ENCODE peak calls at places on chromosome 19, in seven cellular contexts. One of them, this sample, is unnamed.

GRCh38 chr19:14405380-14405757 is 13.8 kb downstream of the DDX39A start:
- DNase-seq in hippocampal formation: no peak
- DNase-seq in PC-3: no peak
- DNase-seq in EL: no peak
- DNase-seq in activated T-helper 2 cell treated with anti-CD3 and anti-CD28 coated beads, Interferon-gamma antibody, Interleukin-2, Interleukin-4, amounts not matched to agents 10 μg/mL and 5 μg/mL and 100 μg/mL, durations not matched to agents 14 hours and 24 hours and 36 hours: no peak
- DNase-seq in dorsolateral prefrontal cortex: no peak
- DNase-seq in activated T-cell treated with anti-CD3 and anti-CD28 coated beads, Interleukin-2, amount 50 U/mL, for 4 hours: no peak
- DNase-seq in this sample: no peak

GRCh38 chr19:41225238-41226052 is 6.4 kb downstream of the AXL start:
- DNase-seq in dorsolateral prefrontal cortex: peak
- DNase-seq in hippocampal formation: no peak
- DNase-seq in PC-3: peak
- DNase-seq in EL: peak
- DNase-seq in activated T-cell treated with anti-CD3 and anti-CD28 coated beads, Interleukin-2, amount 50 U/mL, for 4 hours: peak
- DNase-seq in activated T-helper 2 cell treated with anti-CD3 and anti-CD28 coated beads, Interferon-gamma antibody, Interleukin-2, Interleukin-4, amounts not matched to agents 10 μg/mL and 5 μg/mL and 100 μg/mL, durations not matched to agents 14 hours and 24 hours and 36 hours: no peak
- DNase-seq in this sample: peak

GRCh38 chr19:50719566-50719965 is at the start of gene SHANK1:
- DNase-seq in hippocampal formation: no peak
- DNase-seq in PC-3: no peak
- DNase-seq in dorsolateral prefrontal cortex: no peak
- DNase-seq in EL: peak
- DNase-seq in activated T-cell treated with anti-CD3 and anti-CD28 coated beads, Interleukin-2, amount 50 U/mL, for 4 hours: no peak
- DNase-seq in activated T-helper 2 cell treated with anti-CD3 and anti-CD28 coated beads, Interferon-gamma antibody, Interleukin-2, Interleukin-4, amounts not matched to agents 10 μg/mL and 5 μg/mL and 100 μg/mL, durations not matched to agents 14 hours and 24 hours and 36 hours: no peak
- DNase-seq in this sample: peak

GRCh38 chr19:45798995-45799517 is 6.4 kb upstream of the DMWD start:
- DNase-seq in PC-3: peak
- DNase-seq in EL: peak
- DNase-seq in dorsolateral prefrontal cortex: peak
- DNase-seq in hippocampal formation: peak
- DNase-seq in activated T-helper 2 cell treated with anti-CD3 and anti-CD28 coated beads, Interferon-gamma antibody, Interleukin-2, Interleukin-4, amounts not matched to agents 10 μg/mL and 5 μg/mL and 100 μg/mL, durations not matched to agents 14 hours and 24 hours and 36 hours: peak
- DNase-seq in activated T-cell treated with anti-CD3 and anti-CD28 coated beads, Interleukin-2, amount 50 U/mL, for 4 hours: peak
- DNase-seq in this sample: peak

GRCh38 chr19:41223431-41224234 is 4.6 kb downstream of the AXL start:
- DNase-seq in hippocampal formation: no peak
- DNase-seq in EL: peak
- DNase-seq in activated T-helper 2 cell treated with anti-CD3 and anti-CD28 coated beads, Interferon-gamma antibody, Interleukin-2, Interleukin-4, amounts not matched to agents 10 μg/mL and 5 μg/mL and 100 μg/mL, durations not matched to agents 14 hours and 24 hours and 36 hours: no peak
- DNase-seq in dorsolateral prefrontal cortex: no peak
- DNase-seq in PC-3: peak
- DNase-seq in activated T-cell treated with anti-CD3 and anti-CD28 coated beads, Interleukin-2, amount 50 U/mL, for 4 hours: no peak
- DNase-seq in this sample: peak

GRCh38 chr19:2476451-2477140 is 669 bp downstream of the GADD45B start:
- DNase-seq in PC-3: peak
- DNase-seq in activated T-helper 2 cell treated with anti-CD3 and anti-CD28 coated beads, Interferon-gamma antibody, Interleukin-2, Interleukin-4, amounts not matched to agents 10 μg/mL and 5 μg/mL and 100 μg/mL, durations not matched to agents 14 hours and 24 hours and 36 hours: peak
- DNase-seq in activated T-cell treated with anti-CD3 and anti-CD28 coated beads, Interleukin-2, amount 50 U/mL, for 4 hours: peak
- DNase-seq in EL: peak
- DNase-seq in dorsolateral prefrontal cortex: peak
- DNase-seq in hippocampal formation: no peak
- DNase-seq in this sample: peak

GRCh38 chr19:58218899-58219298 is 9.8 kb upstream of the ZNF544 start:
- DNase-seq in activated T-helper 2 cell treated with anti-CD3 and anti-CD28 coated beads, Interferon-gamma antibody, Interleukin-2, Interleukin-4, amounts not matched to agents 10 μg/mL and 5 μg/mL and 100 μg/mL, durations not matched to agents 14 hours and 24 hours and 36 hours: peak
- DNase-seq in PC-3: peak
- DNase-seq in EL: peak
- DNase-seq in dorsolateral prefrontal cortex: no peak
- DNase-seq in activated T-cell treated with anti-CD3 and anti-CD28 coated beads, Interleukin-2, amount 50 U/mL, for 4 hours: peak
- DNase-seq in hippocampal formation: no peak
- DNase-seq in this sample: peak

GRCh38 chr19:54189020-54189667 is at the start of gene MBOAT7:
- DNase-seq in PC-3: no peak
- DNase-seq in EL: no peak
- DNase-seq in activated T-helper 2 cell treated with anti-CD3 and anti-CD28 coated beads, Interferon-gamma antibody, Interleukin-2, Interleukin-4, amounts not matched to agents 10 μg/mL and 5 μg/mL and 100 μg/mL, durations not matched to agents 14 hours and 24 hours and 36 hours: no peak
- DNase-seq in activated T-cell treated with anti-CD3 and anti-CD28 coated beads, Interleukin-2, amount 50 U/mL, for 4 hours: no peak
- DNase-seq in dorsolateral prefrontal cortex: no peak
- DNase-seq in hippocampal formation: no peak
- DNase-seq in this sample: no peak

GRCh38 chr19:33441828-33442227 is 68.3 kb downstream of the CEBPG start:
- DNase-seq in hippocampal formation: no peak
- DNase-seq in activated T-cell treated with anti-CD3 and anti-CD28 coated beads, Interleukin-2, amount 50 U/mL, for 4 hours: no peak
- DNase-seq in PC-3: no peak
- DNase-seq in activated T-helper 2 cell treated with anti-CD3 and anti-CD28 coated beads, Interferon-gamma antibody, Interleukin-2, Interleukin-4, amounts not matched to agents 10 μg/mL and 5 μg/mL and 100 μg/mL, durations not matched to agents 14 hours and 24 hours and 36 hours: no peak
- DNase-seq in EL: no peak
- DNase-seq in dorsolateral prefrontal cortex: peak
- DNase-seq in this sample: no peak

GRCh38 chr19:8487137-8487851 is 15.1 kb downstream of the PRAM1 start:
- DNase-seq in PC-3: no peak
- DNase-seq in EL: no peak
- DNase-seq in dorsolateral prefrontal cortex: no peak
- DNase-seq in activated T-helper 2 cell treated with anti-CD3 and anti-CD28 coated beads, Interferon-gamma antibody, Interleukin-2, Interleukin-4, amounts not matched to agents 10 μg/mL and 5 μg/mL and 100 μg/mL, durations not matched to agents 14 hours and 24 hours and 36 hours: peak
- DNase-seq in hippocampal formation: peak
- DNase-seq in activated T-cell treated with anti-CD3 and anti-CD28 coated beads, Interleukin-2, amount 50 U/mL, for 4 hours: peak
- DNase-seq in this sample: no peak

GRCh38 chr19:16888629-16889371 is at the start of gene F2RL3:
- DNase-seq in dorsolateral prefrontal cortex: no peak
- DNase-seq in PC-3: no peak
- DNase-seq in hippocampal formation: no peak
- DNase-seq in activated T-cell treated with anti-CD3 and anti-CD28 coated beads, Interleukin-2, amount 50 U/mL, for 4 hours: no peak
- DNase-seq in activated T-helper 2 cell treated with anti-CD3 and anti-CD28 coated beads, Interferon-gamma antibody, Interleukin-2, Interleukin-4, amounts not matched to agents 10 μg/mL and 5 μg/mL and 100 μg/mL, durations not matched to agents 14 hours and 24 hours and 36 hours: no peak
- DNase-seq in EL: peak
- DNase-seq in this sample: peak

GRCh38 chr19:12794196-12794921 is 3.1 kb downstream of the JUNB start:
- DNase-seq in PC-3: peak
- DNase-seq in activated T-helper 2 cell treated with anti-CD3 and anti-CD28 coated beads, Interferon-gamma antibody, Interleukin-2, Interleukin-4, amounts not matched to agents 10 μg/mL and 5 μg/mL and 100 μg/mL, durations not matched to agents 14 hours and 24 hours and 36 hours: no peak
- DNase-seq in dorsolateral prefrontal cortex: no peak
- DNase-seq in activated T-cell treated with anti-CD3 and anti-CD28 coated beads, Interleukin-2, amount 50 U/mL, for 4 hours: no peak
- DNase-seq in hippocampal formation: no peak
- DNase-seq in EL: peak
- DNase-seq in this sample: peak

GRCh38 chr19:10646781-10647180 is 7.4 kb upstream of the ILF3 start:
- DNase-seq in activated T-helper 2 cell treated with anti-CD3 and anti-CD28 coated beads, Interferon-gamma antibody, Interleukin-2, Interleukin-4, amounts not matched to agents 10 μg/mL and 5 μg/mL and 100 μg/mL, durations not matched to agents 14 hours and 24 hours and 36 hours: no peak
- DNase-seq in activated T-cell treated with anti-CD3 and anti-CD28 coated beads, Interleukin-2, amount 50 U/mL, for 4 hours: no peak
- DNase-seq in PC-3: no peak
- DNase-seq in EL: no peak
- DNase-seq in dorsolateral prefrontal cortex: no peak
- DNase-seq in hippocampal formation: no peak
- DNase-seq in this sample: no peak